ENCODE peak calls at places on chromosome 21, in five cellular contexts. One of them, this sample, is unnamed.

GRCh38 chr21:17513214-17514123 is 626 bp downstream of the CXADR start:
- DNase-seq in breast epithelium: no peak
- DNase-seq in uterus: peak
- DNase-seq in mammary epithelial cell: peak
- DNase-seq in right lobe of liver: peak
- DNase-seq in this sample: no peak

GRCh38 chr21:34021726-34022125 is 51.7 kb upstream of the MRPS6 start:
- DNase-seq in uterus: no peak
- DNase-seq in right lobe of liver: no peak
- DNase-seq in breast epithelium: no peak
- DNase-seq in mammary epithelial cell: no peak
- DNase-seq in this sample: no peak

GRCh38 chr21:26130249-26130896 is 40.2 kb downstream of the APP start:
- DNase-seq in uterus: no peak
- DNase-seq in right lobe of liver: no peak
- DNase-seq in breast epithelium: no peak
- DNase-seq in mammary epithelial cell: peak
- DNase-seq in this sample: no peak

GRCh38 chr21:40714516-40714915 is 132.4 kb downstream of the DSCAM start:
- DNase-seq in right lobe of liver: no peak
- DNase-seq in mammary epithelial cell: peak
- DNase-seq in breast epithelium: no peak
- DNase-seq in uterus: no peak
- DNase-seq in this sample: no peak

GRCh38 chr21:42621166-42621827 is 32.1 kb upstream of the PDE9A start:
- DNase-seq in uterus: peak
- DNase-seq in mammary epithelial cell: peak
- DNase-seq in breast epithelium: no peak
- DNase-seq in right lobe of liver: peak
- DNase-seq in this sample: peak

GRCh38 chr21:41777934-41778815 is 11.3 kb upstream of the RIPK4 start:
- DNase-seq in right lobe of liver: peak
- DNase-seq in uterus: peak
- DNase-seq in breast epithelium: peak
- DNase-seq in mammary epithelial cell: peak
- DNase-seq in this sample: peak

GRCh38 chr21:31909772-31910470 is 37.1 kb downstream of the HUNK start:
- DNase-seq in mammary epithelial cell: no peak
- DNase-seq in right lobe of liver: no peak
- DNase-seq in uterus: no peak
- DNase-seq in breast epithelium: no peak
- DNase-seq in this sample: peak

GRCh38 chr21:43340491-43341348 is 86.2 kb downstream of the SIK1 start:
- DNase-seq in uterus: no peak
- DNase-seq in right lobe of liver: no peak
- DNase-seq in breast epithelium: no peak
- DNase-seq in mammary epithelial cell: peak
- DNase-seq in this sample: no peak

GRCh38 chr21:28239345-28239744 is 753.3 kb downstream of the LTN1 start:
- DNase-seq in right lobe of liver: no peak
- DNase-seq in mammary epithelial cell: no peak
- DNase-seq in uterus: no peak
- DNase-seq in breast epithelium: peak
- DNase-seq in this sample: peak

GRCh38 chr21:25735895-25736597 is 1.3 kb downstream of the GABPA start:
- DNase-seq in right lobe of liver: no peak
- DNase-seq in uterus: no peak
- DNase-seq in mammary epithelial cell: peak
- DNase-seq in breast epithelium: no peak
- DNase-seq in this sample: no peak

GRCh38 chr21:25370311-25370744 is 237.0 kb downstream of the MRPL39 start:
- DNase-seq in breast epithelium: no peak
- DNase-seq in right lobe of liver: no peak
- DNase-seq in uterus: no peak
- DNase-seq in mammary epithelial cell: peak
- DNase-seq in this sample: no peak

GRCh38 chr21:23017989-23018388 is 2019.8 kb downstream of the NCAM2 start:
- DNase-seq in uterus: no peak
- DNase-seq in right lobe of liver: no peak
- DNase-seq in breast epithelium: no peak
- DNase-seq in mammary epithelial cell: no peak
- DNase-seq in this sample: no peak

GRCh38 chr21:28636988-28637691 is 355.5 kb downstream of the LTN1 start:
- DNase-seq in mammary epithelial cell: peak
- DNase-seq in uterus: no peak
- DNase-seq in breast epithelium: no peak
- DNase-seq in right lobe of liver: no peak
- DNase-seq in this sample: no peak

GRCh38 chr21:26845066-26845749 is at the start of gene ADAMTS1:
- DNase-seq in mammary epithelial cell: peak
- DNase-seq in right lobe of liver: peak
- DNase-seq in breast epithelium: peak
- DNase-seq in uterus: peak
- DNase-seq in this sample: peak

GRCh38 chr21:24829397-24829796 is 777.9 kb downstream of the MRPL39 start:
- DNase-seq in mammary epithelial cell: no peak
- DNase-seq in breast epithelium: no peak
- DNase-seq in uterus: no peak
- DNase-seq in right lobe of liver: no peak
- DNase-seq in this sample: no peak

GRCh38 chr21:42330380-42331336 is 15.4 kb upstream of the TFF3 start:
- DNase-seq in right lobe of liver: no peak
- DNase-seq in mammary epithelial cell: no peak
- DNase-seq in uterus: no peak
- DNase-seq in breast epithelium: no peak
- DNase-seq in this sample: peak

GRCh38 chr21:26177741-26178452 is 7.3 kb upstream of the APP start:
- DNase-seq in mammary epithelial cell: no peak
- DNase-seq in uterus: no peak
- DNase-seq in right lobe of liver: no peak
- DNase-seq in breast epithelium: no peak
- DNase-seq in this sample: no peak

GRCh38 chr21:25453524-25453923 is 153.8 kb downstream of the MRPL39 start:
- DNase-seq in uterus: no peak
- DNase-seq in mammary epithelial cell: no peak
- DNase-seq in breast epithelium: no peak
- DNase-seq in right lobe of liver: no peak
- DNase-seq in this sample: no peak

GRCh38 chr21:26883768-26884167 is 38.6 kb upstream of the ADAMTS1 start:
- DNase-seq in uterus: no peak
- DNase-seq in mammary epithelial cell: no peak
- DNase-seq in breast epithelium: no peak
- DNase-seq in right lobe of liver: no peak
- DNase-seq in this sample: no peak

GRCh38 chr21:24895885-24896734 is 711.2 kb downstream of the MRPL39 start:
- DNase-seq in uterus: no peak
- DNase-seq in right lobe of liver: no peak
- DNase-seq in breast epithelium: no peak
- DNase-seq in mammary epithelial cell: no peak
- DNase-seq in this sample: no peak

GRCh38 chr21:20329636-20330035 is 668.6 kb upstream of the NCAM2 start:
- DNase-seq in right lobe of liver: no peak
- DNase-seq in mammary epithelial cell: no peak
- DNase-seq in breast epithelium: no peak
- DNase-seq in uterus: no peak
- DNase-seq in this sample: no peak

GRCh38 chr21:42515708-42516502 is 2.3 kb downstream of the SLC37A1 start:
- DNase-seq in breast epithelium: no peak
- DNase-seq in uterus: no peak
- DNase-seq in right lobe of liver: no peak
- DNase-seq in mammary epithelial cell: no peak
- DNase-seq in this sample: no peak

GRCh38 chr21:19853709-19854575 is 1144.3 kb upstream of the NCAM2 start:
- DNase-seq in uterus: no peak
- DNase-seq in breast epithelium: no peak
- DNase-seq in mammary epithelial cell: no peak
- DNase-seq in right lobe of liver: peak
- DNase-seq in this sample: no peak

GRCh38 chr21:43657355-43658093 is 1.8 kb downstream of the HSF2BP start:
- DNase-seq in right lobe of liver: peak
- DNase-seq in mammary epithelial cell: no peak
- DNase-seq in uterus: no peak
- DNase-seq in breast epithelium: no peak
- DNase-seq in this sample: no peak

GRCh38 chr21:25561668-25562641 is 45.3 kb downstream of the MRPL39 start:
- DNase-seq in uterus: peak
- DNase-seq in right lobe of liver: peak
- DNase-seq in breast epithelium: peak
- DNase-seq in mammary epithelial cell: no peak
- DNase-seq in this sample: peak

GRCh38 chr21:42672699-42673458 is 19.5 kb downstream of the PDE9A start:
- DNase-seq in mammary epithelial cell: no peak
- DNase-seq in breast epithelium: no peak
- DNase-seq in right lobe of liver: no peak
- DNase-seq in uterus: no peak
- DNase-seq in this sample: no peak

GRCh38 chr21:31874817-31875216 is 2.0 kb downstream of the HUNK start:
- DNase-seq in uterus: no peak
- DNase-seq in right lobe of liver: no peak
- DNase-seq in breast epithelium: no peak
- DNase-seq in mammary epithelial cell: no peak
- DNase-seq in this sample: no peak

GRCh38 chr21:31538821-31539220 is 120.7 kb upstream of the SOD1 start:
- DNase-seq in mammary epithelial cell: no peak
- DNase-seq in uterus: no peak
- DNase-seq in breast epithelium: no peak
- DNase-seq in right lobe of liver: no peak
- DNase-seq in this sample: no peak

GRCh38 chr21:42642219-42642745 is 11.1 kb upstream of the PDE9A start:
- DNase-seq in uterus: no peak
- DNase-seq in mammary epithelial cell: no peak
- DNase-seq in right lobe of liver: no peak
- DNase-seq in breast epithelium: no peak
- DNase-seq in this sample: no peak

GRCh38 chr21:25835397-25835796 is 100.6 kb downstream of the GABPA start:
- DNase-seq in mammary epithelial cell: no peak
- DNase-seq in uterus: no peak
- DNase-seq in breast epithelium: no peak
- DNase-seq in right lobe of liver: no peak
- DNase-seq in this sample: no peak

GRCh38 chr21:44923481-44924084 is 2.9 kb upstream of the ITGB2 start:
- DNase-seq in uterus: no peak
- DNase-seq in breast epithelium: no peak
- DNase-seq in mammary epithelial cell: no peak
- DNase-seq in right lobe of liver: no peak
- DNase-seq in this sample: no peak
- H3K4me3 ChIP-seq in uterus: no peak
- H3K4me3 ChIP-seq in breast epithelium: no peak
- H3K4me3 ChIP-seq in mammary epithelial cell: no peak
- H3K4me3 ChIP-seq in right lobe of liver: no peak
- H3K4me3 ChIP-seq in this sample: no peak

GRCh38 chr21:35256468-35256988 is 207.4 kb upstream of the RUNX1 start:
- DNase-seq in right lobe of liver: peak
- DNase-seq in uterus: peak
- DNase-seq in mammary epithelial cell: peak
- DNase-seq in breast epithelium: peak
- DNase-seq in this sample: peak
- TF ChIP-seq CTCF in right lobe of liver: no peak
- TF ChIP-seq CTCF in uterus: no peak
- TF ChIP-seq CTCF in mammary epithelial cell: peak
- TF ChIP-seq CTCF in breast epithelium: no peak
- TF ChIP-seq CTCF in this sample: no peak

GRCh38 chr21:36974851-36975192 is 8.4 kb upstream of the HLCS start:
- DNase-seq in right lobe of liver: no peak
- DNase-seq in mammary epithelial cell: no peak
- DNase-seq in uterus: no peak
- DNase-seq in breast epithelium: no peak
- DNase-seq in this sample: no peak

GRCh38 chr21:36976228-36976627 is 9.8 kb upstream of the HLCS start:
- DNase-seq in breast epithelium: no peak
- DNase-seq in uterus: no peak
- DNase-seq in right lobe of liver: no peak
- DNase-seq in mammary epithelial cell: no peak
- DNase-seq in this sample: no peak

GRCh38 chr21:36980280-36981048 is 14.0 kb upstream of the HLCS start:
- DNase-seq in right lobe of liver: peak
- DNase-seq in breast epithelium: peak
- DNase-seq in mammary epithelial cell: no peak
- DNase-seq in uterus: peak
- DNase-seq in this sample: no peak

GRCh38 chr21:36973986-36974850 is 7.7 kb upstream of the HLCS start:
- DNase-seq in right lobe of liver: no peak
- DNase-seq in mammary epithelial cell: no peak
- DNase-seq in breast epithelium: no peak
- DNase-seq in uterus: no peak
- DNase-seq in this sample: no peak

GRCh38 chr21:36976882-36977651 is 10.6 kb upstream of the HLCS start:
- DNase-seq in mammary epithelial cell: peak
- DNase-seq in right lobe of liver: no peak
- DNase-seq in breast epithelium: no peak
- DNase-seq in uterus: peak
- DNase-seq in this sample: no peak
- H3K4me3 ChIP-seq in mammary epithelial cell: no peak
- H3K4me3 ChIP-seq in right lobe of liver: no peak
- H3K4me3 ChIP-seq in breast epithelium: no peak
- H3K4me3 ChIP-seq in uterus: no peak
- H3K4me3 ChIP-seq in this sample: no peak

DNA sequence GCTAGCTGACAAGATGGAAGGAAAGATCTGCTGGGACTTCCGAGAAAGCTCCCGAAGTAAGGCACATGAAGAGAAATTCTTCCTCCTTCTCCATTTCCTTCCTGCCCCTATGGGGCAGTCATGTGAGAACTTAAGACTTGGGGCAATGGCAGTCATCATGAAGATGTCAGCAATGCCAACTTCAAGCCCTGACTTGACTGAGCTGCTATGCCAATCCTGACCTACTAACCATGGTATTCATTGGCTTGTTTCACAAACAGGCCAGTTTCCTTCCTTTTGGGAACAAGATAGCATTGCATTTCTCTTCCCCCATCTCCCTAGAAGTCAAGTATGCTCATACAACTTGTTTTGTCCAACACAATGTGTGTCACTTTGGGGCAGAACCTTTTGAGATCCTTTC is 25.5 kb downstream of the GRIK1 start:
- DNase-seq in mammary epithelial cell: peak
- DNase-seq in right lobe of liver: no peak
- DNase-seq in breast epithelium: no peak
- DNase-seq in uterus: no peak
- DNase-seq in this sample: no peak
- TF ChIP-seq CTCF in mammary epithelial cell: no peak
- TF ChIP-seq CTCF in right lobe of liver: no peak
- TF ChIP-seq CTCF in breast epithelium: no peak
- TF ChIP-seq CTCF in uterus: no peak
- TF ChIP-seq CTCF in this sample: no peak